ENCODE peak calls at places on chromosomes 7 and 10, in five cellular contexts. One of them, this sample, is unnamed.

GRCh38 chr10:132626019-132626760 is 88.6 kb downstream of the INPP5A start:
- DNase-seq in WTC11: no peak
- DNase-seq in AG09309: no peak
- DNase-seq in ovary: peak; percentile 28
- DNase-seq in coronary artery: peak; percentile 70
- DNase-seq in this sample: no peak

GRCh38 chr7:33669251-33669670 is 236.1 kb upstream of the BMPER start:
- DNase-seq in WTC11: no peak
- DNase-seq in AG09309: no peak
- DNase-seq in ovary: no peak
- DNase-seq in coronary artery: no peak
- DNase-seq in this sample: no peak

GRCh38 chr7:147412782-147413186 is 1177.8 kb upstream of the C7orf33 start:
- DNase-seq in WTC11: no peak
- DNase-seq in AG09309: peak; percentile 87
- DNase-seq in ovary: no peak
- DNase-seq in coronary artery: no peak
- DNase-seq in this sample: peak; percentile 75

GRCh38 chr7:1403844-1404404 is 55.3 kb downstream of the MICALL2 start:
- DNase-seq in WTC11: peak; percentile 38
- DNase-seq in AG09309: no peak
- DNase-seq in ovary: no peak
- DNase-seq in coronary artery: no peak
- DNase-seq in this sample: peak; percentile 5

GRCh38 chr7:30428586-30429530 is 49.7 kb downstream of the NOD1 start:
- DNase-seq in WTC11: no peak
- DNase-seq in AG09309: no peak
- DNase-seq in ovary: no peak
- DNase-seq in coronary artery: no peak
- DNase-seq in this sample: no peak

GRCh38 chr7:92767427-92767826 is 68.9 kb downstream of the CDK6 start:
- DNase-seq in WTC11: no peak
- DNase-seq in AG09309: no peak
- DNase-seq in ovary: no peak
- DNase-seq in coronary artery: no peak
- DNase-seq in this sample: no peak

GRCh38 chr7:133602291-133602690 is 349.4 kb downstream of the EXOC4 start:
- DNase-seq in WTC11: no peak
- DNase-seq in AG09309: peak; percentile 27
- DNase-seq in ovary: no peak
- DNase-seq in coronary artery: no peak
- DNase-seq in this sample: no peak

GRCh38 chr10:4511559-4511958 is 314.4 kb upstream of the AKR1E2 start:
- DNase-seq in WTC11: no peak
- DNase-seq in AG09309: no peak
- DNase-seq in ovary: no peak
- DNase-seq in coronary artery: no peak
- DNase-seq in this sample: no peak

GRCh38 chr10:79019961-79020491 is 48.7 kb upstream of the ZMIZ1 start:
- DNase-seq in WTC11: no peak
- DNase-seq in AG09309: peak; percentile 35
- DNase-seq in ovary: peak; percentile 44
- DNase-seq in coronary artery: peak; percentile 79
- DNase-seq in this sample: no peak

GRCh38 chr10:58817499-58817898 is 304.8 kb downstream of the BICC1 start:
- DNase-seq in WTC11: no peak
- DNase-seq in AG09309: no peak
- DNase-seq in ovary: no peak
- DNase-seq in coronary artery: no peak
- DNase-seq in this sample: no peak

GRCh38 chr7:35015346-35015859 is 21.9 kb downstream of the DPY19L1 start:
- DNase-seq in WTC11: no peak
- DNase-seq in AG09309: no peak
- DNase-seq in ovary: no peak
- DNase-seq in coronary artery: no peak
- DNase-seq in this sample: no peak

GRCh38 chr7:12719141-12719919 is 31.9 kb downstream of the ARL4A start:
- DNase-seq in WTC11: no peak
- DNase-seq in AG09309: peak; percentile 60
- DNase-seq in ovary: no peak
- DNase-seq in coronary artery: no peak
- DNase-seq in this sample: peak; percentile 57

GRCh38 chr10:77251297-77252013 is 386.2 kb downstream of the KCNMA1 start:
- DNase-seq in WTC11: peak; percentile 50
- DNase-seq in AG09309: no peak
- DNase-seq in ovary: no peak
- DNase-seq in coronary artery: no peak
- DNase-seq in this sample: no peak

GRCh38 chr7:78018541-78019456 is 220.2 kb downstream of the PHTF2 start:
- DNase-seq in WTC11: peak; percentile 24
- DNase-seq in AG09309: no peak
- DNase-seq in ovary: peak; percentile 66
- DNase-seq in coronary artery: no peak
- DNase-seq in this sample: no peak

GRCh38 chr7:148661471-148661870 is 37.2 kb upstream of the CUL1 start:
- DNase-seq in WTC11: no peak
- DNase-seq in AG09309: no peak
- DNase-seq in ovary: no peak
- DNase-seq in coronary artery: no peak
- DNase-seq in this sample: no peak

GRCh38 chr7:102313997-102314780 is 27.5 kb downstream of the SH2B2 start:
- DNase-seq in WTC11: no peak
- DNase-seq in AG09309: no peak
- DNase-seq in ovary: no peak
- DNase-seq in coronary artery: no peak
- DNase-seq in this sample: no peak

GRCh38 chr7:124532166-124532565 is 233.4 kb downstream of the GPR37 start:
- DNase-seq in WTC11: no peak
- DNase-seq in AG09309: no peak
- DNase-seq in ovary: no peak
- DNase-seq in coronary artery: no peak
- DNase-seq in this sample: peak; percentile 2

GRCh38 chr10:93672022-93672678 is 30.2 kb downstream of the FRA10AC1 start:
- DNase-seq in WTC11: no peak
- DNase-seq in AG09309: no peak
- DNase-seq in ovary: no peak
- DNase-seq in coronary artery: no peak
- DNase-seq in this sample: no peak

GRCh38 chr10:69963835-69964710 is 88.6 kb upstream of the MACROH2A2 start:
- DNase-seq in WTC11: no peak
- DNase-seq in AG09309: no peak
- DNase-seq in ovary: no peak
- DNase-seq in coronary artery: no peak
- DNase-seq in this sample: no peak

GRCh38 chr10:32253821-32254220 is 93.1 kb downstream of the EPC1 start:
- DNase-seq in WTC11: no peak
- DNase-seq in AG09309: no peak
- DNase-seq in ovary: no peak
- DNase-seq in coronary artery: no peak
- DNase-seq in this sample: no peak

GRCh38 chr7:360454-361100 is 70.6 kb downstream of the FOXL3 start:
- DNase-seq in WTC11: no peak
- DNase-seq in AG09309: no peak
- DNase-seq in ovary: no peak
- DNase-seq in coronary artery: no peak
- DNase-seq in this sample: no peak

GRCh38 chr10:131683941-131684340 is 216.9 kb upstream of the PPP2R2D start:
- DNase-seq in WTC11: no peak
- DNase-seq in AG09309: no peak
- DNase-seq in ovary: no peak
- DNase-seq in coronary artery: no peak
- DNase-seq in this sample: no peak

GRCh38 chr10:106982248-106982647 is 182.3 kb downstream of the SORCS1 start:
- DNase-seq in WTC11: no peak
- DNase-seq in AG09309: no peak
- DNase-seq in ovary: no peak
- DNase-seq in coronary artery: no peak
- DNase-seq in this sample: no peak

GRCh38 chr10:106981461-106981850 is 183.1 kb downstream of the SORCS1 start:
- DNase-seq in WTC11: no peak
- DNase-seq in AG09309: no peak
- DNase-seq in ovary: no peak
- DNase-seq in coronary artery: no peak
- DNase-seq in this sample: no peak

GRCh38 chr10:106978746-106979145 is 185.8 kb downstream of the SORCS1 start:
- DNase-seq in WTC11: no peak
- DNase-seq in AG09309: no peak
- DNase-seq in ovary: no peak
- DNase-seq in coronary artery: no peak
- DNase-seq in this sample: no peak

GRCh38 chr10:106980711-106981460 is 183.6 kb downstream of the SORCS1 start:
- DNase-seq in WTC11: no peak
- DNase-seq in AG09309: no peak
- DNase-seq in ovary: no peak
- DNase-seq in coronary artery: no peak
- DNase-seq in this sample: no peak
- TF ChIP-seq CTCF in WTC11: no peak
- TF ChIP-seq CTCF in AG09309: no peak
- TF ChIP-seq CTCF in ovary: no peak
- TF ChIP-seq CTCF in coronary artery: no peak
- TF ChIP-seq CTCF in this sample: no peak

DNA sequence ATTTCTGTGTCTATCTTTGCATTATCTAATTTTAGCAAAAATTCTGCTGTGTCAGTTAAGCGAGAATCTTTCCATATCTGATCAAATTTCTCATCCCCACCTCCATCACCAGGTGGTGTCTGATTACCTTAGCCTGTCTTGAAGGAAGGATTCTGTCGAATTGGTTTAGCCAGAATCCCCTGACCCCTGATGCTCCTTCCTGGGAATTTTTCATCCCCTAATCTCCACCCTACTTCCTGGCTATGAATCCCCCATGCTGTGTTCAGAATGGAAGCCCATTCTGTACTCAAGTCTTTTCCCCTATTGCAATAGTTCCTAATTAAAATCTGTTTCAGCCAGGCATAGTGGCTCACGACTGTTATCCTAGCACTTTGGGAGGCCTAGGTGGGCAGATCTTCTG is 216.1 kb downstream of the SKIDA1 start:
- DNase-seq in WTC11: no peak
- DNase-seq in AG09309: no peak
- DNase-seq in ovary: no peak
- DNase-seq in coronary artery: no peak
- DNase-seq in this sample: no peak
- TF ChIP-seq CTCF in WTC11: no peak
- TF ChIP-seq CTCF in AG09309: no peak
- TF ChIP-seq CTCF in ovary: no peak
- TF ChIP-seq CTCF in coronary artery: no peak
- TF ChIP-seq CTCF in this sample: no peak

GRCh38 chr10:101063548-101064414 is 2.0 kb downstream of the KAZALD1 start:
- DNase-seq in WTC11: peak; percentile 58
- DNase-seq in AG09309: no peak
- DNase-seq in ovary: no peak
- DNase-seq in coronary artery: no peak
- DNase-seq in this sample: no peak

GRCh38 chr10:101061814-101062230 is at the start of gene KAZALD1:
- DNase-seq in WTC11: no peak
- DNase-seq in AG09309: no peak
- DNase-seq in ovary: peak; percentile 35
- DNase-seq in coronary artery: no peak
- DNase-seq in this sample: no peak

GRCh38 chr10:101060951-101061813 is 607 bp upstream of the KAZALD1 start:
- DNase-seq in WTC11: peak; percentile 98
- DNase-seq in AG09309: peak; percentile 59
- DNase-seq in ovary: peak; percentile 95
- DNase-seq in coronary artery: peak; percentile 95
- DNase-seq in this sample: peak; percentile 61

GRCh38 chr10:101063162-101063525 is 1.4 kb downstream of the KAZALD1 start:
- DNase-seq in WTC11: no peak
- DNase-seq in AG09309: no peak
- DNase-seq in ovary: no peak
- DNase-seq in coronary artery: no peak
- DNase-seq in this sample: no peak

DNA sequence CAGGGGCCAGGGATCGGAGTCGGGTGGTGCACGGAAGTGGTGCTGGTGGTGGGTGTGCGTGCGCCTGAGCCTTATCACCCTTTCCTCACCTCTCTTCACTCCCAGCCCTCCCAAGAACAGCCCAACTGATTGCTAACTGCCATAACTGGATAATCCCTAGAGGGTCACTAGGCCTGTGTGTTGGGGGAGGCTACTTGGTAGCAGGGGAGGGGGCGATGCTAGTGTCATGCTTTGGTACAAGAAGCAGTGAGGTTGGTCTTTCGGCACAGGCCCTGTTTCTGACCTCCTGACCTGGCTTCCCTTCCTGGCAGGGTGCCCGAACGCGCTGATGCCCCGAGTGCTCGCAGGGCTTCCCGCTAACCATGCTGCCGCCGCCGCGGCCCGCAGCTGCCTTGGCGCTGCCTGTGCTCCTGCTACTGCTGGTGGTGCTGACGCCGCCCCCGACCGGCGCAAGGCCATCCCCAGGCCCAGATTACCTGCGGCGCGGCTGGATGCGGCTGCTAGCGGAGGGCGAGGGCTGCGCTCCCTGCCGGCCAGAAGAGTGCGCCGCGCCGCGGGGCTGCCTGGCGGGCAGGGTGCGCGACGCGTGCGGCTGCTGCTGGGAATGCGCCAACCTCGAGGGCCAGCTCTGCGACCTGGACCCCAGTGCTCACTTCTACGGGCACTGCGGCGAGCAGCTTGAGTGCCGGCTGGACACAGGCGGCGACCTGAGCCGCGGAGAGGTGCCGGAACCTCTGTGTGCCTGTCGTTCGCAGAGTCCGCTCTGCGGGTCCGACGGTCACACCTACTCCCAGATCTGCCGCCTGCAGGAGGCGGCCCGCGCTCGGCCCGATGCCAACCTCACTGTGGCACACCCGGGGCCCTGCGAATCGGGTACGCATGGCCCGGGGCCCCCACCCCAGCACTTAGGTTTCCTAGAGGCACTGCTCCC is 707 bp downstream of the KAZALD1 start:
- DNase-seq in WTC11: peak; percentile 78
- DNase-seq in AG09309: no peak
- DNase-seq in ovary: peak; percentile 47
- DNase-seq in coronary artery: no peak
- DNase-seq in this sample: no peak
- TF ChIP-seq CTCF in WTC11: peak; percentile 14
- TF ChIP-seq CTCF in AG09309: peak; percentile 43
- TF ChIP-seq CTCF in ovary: no peak
- TF ChIP-seq CTCF in coronary artery: peak; percentile 52
- TF ChIP-seq CTCF in this sample: no peak

GRCh38 chr10:48246501-48246900 is 28.0 kb downstream of the FRMPD2 start:
- DNase-seq in WTC11: no peak
- DNase-seq in AG09309: no peak
- DNase-seq in ovary: no peak
- DNase-seq in coronary artery: peak; percentile 22
- DNase-seq in this sample: no peak

GRCh38 chr10:48247680-48248079 is 26.8 kb downstream of the FRMPD2 start:
- DNase-seq in WTC11: no peak
- DNase-seq in AG09309: no peak
- DNase-seq in ovary: no peak
- DNase-seq in coronary artery: peak; percentile 26
- DNase-seq in this sample: no peak

GRCh38 chr10:48249763-48250351 is 24.6 kb downstream of the FRMPD2 start:
- DNase-seq in WTC11: no peak
- DNase-seq in AG09309: no peak
- DNase-seq in ovary: no peak
- DNase-seq in coronary artery: no peak
- DNase-seq in this sample: no peak

GRCh38 chr10:48249004-48249762 is 25.3 kb downstream of the FRMPD2 start:
- DNase-seq in WTC11: no peak
- DNase-seq in AG09309: no peak
- DNase-seq in ovary: no peak
- DNase-seq in coronary artery: no peak
- DNase-seq in this sample: no peak

GRCh38 chr10:48248462-48248861 is 26.0 kb downstream of the FRMPD2 start:
- DNase-seq in WTC11: no peak
- DNase-seq in AG09309: no peak
- DNase-seq in ovary: no peak
- DNase-seq in coronary artery: no peak
- DNase-seq in this sample: no peak
- TF ChIP-seq CTCF in WTC11: no peak
- TF ChIP-seq CTCF in AG09309: no peak
- TF ChIP-seq CTCF in ovary: no peak
- TF ChIP-seq CTCF in coronary artery: no peak
- TF ChIP-seq CTCF in this sample: no peak